ENCODE peak calls at places on chromosome 3, in four cellular contexts. C is GM12878, D is A549, U is HepG2. E is an unnamed sample.

GRCh38 chr3:66501483-66502266 is 853 bp upstream of the LRIG1 start:
- DNase-seq in C (no peak), D (no peak), U (no peak), E (no peak)

GRCh38 chr3:122962149-122962548 is 65.4 kb downstream of the SEMA5B start:
- DNase-seq in C (no peak), D (no peak), U (no peak), E (no peak)

GRCh38 chr3:9820944-9821343 is 10.9 kb downstream of the TTLL3 start:
- DNase-seq in C (no peak), D (peak), U (peak), E (peak)

GRCh38 chr3:16338124-16338523 is 73.1 kb downstream of the OXNAD1 start:
- DNase-seq in C (peak), D (no peak), U (no peak), E (peak)

GRCh38 chr3:69081583-69082262 is 1.6 kb upstream of the UBA3 start:
- DNase-seq in C (peak), D (peak), U (no peak), E (no peak)

GRCh38 chr3:9704343-9705322 is 1.0 kb downstream of the CPNE9 start:
- DNase-seq in C (no peak), D (peak), U (peak), E (no peak)

GRCh38 chr3:57951106-57951882 is 56.9 kb upstream of the FLNB start:
- DNase-seq in C (no peak), D (peak), U (peak), E (peak)

GRCh38 chr3:129727707-129728106 is 121.2 kb upstream of the PLXND1 start:
- DNase-seq in C (no peak), D (no peak), U (no peak), E (no peak)

GRCh38 chr3:186219211-186219638 is 110.3 kb upstream of the ETV5 start:
- DNase-seq in C (no peak), D (no peak), U (no peak), E (no peak)

GRCh38 chr3:157274644-157275137 is 114.7 kb upstream of the CCNL1 start:
- DNase-seq in C (no peak), D (no peak), U (no peak), E (no peak)

GRCh38 chr3:139518926-139519842 is 20.4 kb downstream of the RBP1 start:
- DNase-seq in C (no peak), D (no peak), U (no peak), E (no peak)

GRCh38 chr3:57221883-57222282 is 5.6 kb upstream of the APPL1 start:
- DNase-seq in C (no peak), D (peak), U (peak), E (peak)

GRCh38 chr3:32421991-32422859 is 30.6 kb downstream of the CMTM7 start:
- DNase-seq in C (no peak), D (peak), U (no peak), E (peak)

GRCh38 chr3:114212646-114213045 is 24.7 kb downstream of the ZNF80 start:
- DNase-seq in C (no peak), D (no peak), U (no peak), E (no peak)
- H3K4me3 ChIP-seq in C (no peak), D (no peak), U (no peak), E (no peak)

DNA sequence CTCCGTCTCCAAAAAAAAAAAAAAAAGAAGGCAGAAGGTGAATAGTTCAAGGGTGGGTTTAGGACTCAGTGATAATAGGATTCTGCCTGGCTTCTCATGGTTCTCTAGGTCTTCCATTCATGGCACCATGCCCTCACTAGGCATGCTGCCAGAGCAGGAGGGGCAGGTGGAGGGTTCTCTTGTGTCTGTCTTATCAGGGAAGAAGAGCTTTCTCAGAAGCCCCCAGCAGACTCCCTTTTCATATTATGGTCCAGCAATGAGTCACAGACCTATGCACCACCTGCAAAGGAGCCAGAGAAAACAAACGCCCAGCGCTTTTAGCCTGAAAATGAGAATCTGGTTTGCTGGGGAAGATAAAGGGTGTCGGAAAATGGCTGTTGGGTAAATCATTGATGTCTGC is 3.0 kb downstream of the CCR2 start:
- DNase-seq in C (no peak), D (no peak), U (no peak), E (no peak)
- TF ChIP-seq MYC in C (no peak), D (no peak), U (no peak), E (no peak)

GRCh38 chr3:13932578-13933295 is 52.9 kb upstream of the WNT7A start:
- DNase-seq in C (no peak), D (no peak), U (no peak), E (no peak)
- H3K4me3 ChIP-seq in C (no peak), D (no peak), U (no peak), E (no peak)

GRCh38 chr3:106573605-106574004 is 704.8 kb upstream of the CBLB start:
- DNase-seq in C (no peak), D (no peak), U (no peak), E (no peak)
- TF ChIP-seq MYC in C (no peak), D (no peak), U (no peak), E (no peak)

DNA sequence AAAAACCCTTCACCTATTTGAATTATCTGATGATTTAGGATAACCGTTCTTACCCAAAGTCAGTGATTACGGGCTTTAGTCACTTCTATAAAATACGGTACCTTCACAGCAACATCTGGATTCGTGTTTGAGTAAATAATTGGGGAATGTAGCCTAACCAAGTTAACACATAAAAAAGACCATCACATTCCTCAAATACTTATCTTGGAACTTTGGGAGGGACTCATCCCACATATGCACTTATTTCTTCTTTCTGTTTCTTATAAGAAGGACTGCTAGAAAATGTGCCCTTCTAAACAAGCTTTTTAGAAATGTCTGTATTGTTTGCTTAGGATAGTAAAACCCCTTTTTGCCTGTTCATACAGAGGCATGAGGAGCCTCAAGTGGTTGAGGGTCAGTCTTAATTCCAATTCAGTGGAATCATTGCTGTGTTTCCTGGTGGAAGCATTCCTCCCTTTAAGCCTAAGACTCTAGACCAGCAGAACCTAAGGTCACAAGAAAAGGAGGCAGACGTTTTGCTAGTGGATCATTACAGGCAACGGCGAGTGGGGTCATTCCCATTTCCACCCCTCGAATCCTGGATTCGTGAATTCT is 67.5 kb downstream of the TMEM44 start:
- DNase-seq in C (no peak), D (no peak), U (no peak), E (no peak)
- H3K4me3 ChIP-seq in C (no peak), D (no peak), U (no peak), E (no peak)

DNA sequence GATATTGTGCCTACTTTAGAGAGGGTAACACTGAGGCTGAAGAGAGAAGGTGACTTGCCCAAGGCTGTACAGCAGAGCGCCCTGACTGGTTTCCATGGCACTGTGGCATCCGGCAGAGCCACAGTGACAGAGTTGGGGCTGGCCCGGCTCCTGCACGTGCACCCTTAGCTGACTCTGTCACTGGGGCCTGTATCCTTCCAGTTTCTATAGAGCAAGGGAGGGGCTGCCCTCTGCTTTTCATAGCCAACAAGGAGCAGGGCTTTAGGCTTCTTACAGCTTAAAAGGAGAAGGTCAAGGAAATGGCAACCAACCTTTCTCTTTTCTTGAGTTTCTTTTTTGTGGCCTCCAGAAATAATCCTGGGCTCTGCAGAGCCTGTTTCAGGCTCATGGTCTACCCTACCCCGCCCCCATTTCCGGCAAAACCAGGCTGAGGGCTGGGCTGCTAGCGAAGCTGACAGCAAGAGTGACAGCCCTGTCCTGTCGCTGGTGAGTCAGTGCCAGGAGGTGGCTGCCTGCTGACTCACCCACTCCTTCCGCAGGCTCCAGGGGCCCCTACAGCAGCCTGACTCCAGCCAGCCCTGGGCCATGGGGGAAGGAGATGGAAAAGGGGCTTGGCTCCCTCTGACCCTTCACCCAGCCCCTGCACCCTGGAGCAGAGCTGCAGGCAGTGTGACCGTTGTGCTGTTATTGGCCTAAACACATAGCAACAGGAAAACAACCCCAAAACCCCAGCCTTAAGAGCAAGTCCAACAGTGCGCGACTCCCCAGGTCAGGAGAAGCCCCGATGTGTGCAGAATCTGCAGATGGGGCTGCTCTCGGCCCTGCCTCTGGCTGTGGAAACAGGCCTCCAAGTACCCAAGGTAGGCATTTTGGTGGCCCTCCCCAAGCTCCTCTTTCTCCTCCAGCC is 29.8 kb downstream of the SLC6A6 start:
- DNase-seq in C (peak), D (peak), U (peak), E (peak)
- TF ChIP-seq MYC in C (peak), D (no peak), U (no peak), E (no peak)

DNA sequence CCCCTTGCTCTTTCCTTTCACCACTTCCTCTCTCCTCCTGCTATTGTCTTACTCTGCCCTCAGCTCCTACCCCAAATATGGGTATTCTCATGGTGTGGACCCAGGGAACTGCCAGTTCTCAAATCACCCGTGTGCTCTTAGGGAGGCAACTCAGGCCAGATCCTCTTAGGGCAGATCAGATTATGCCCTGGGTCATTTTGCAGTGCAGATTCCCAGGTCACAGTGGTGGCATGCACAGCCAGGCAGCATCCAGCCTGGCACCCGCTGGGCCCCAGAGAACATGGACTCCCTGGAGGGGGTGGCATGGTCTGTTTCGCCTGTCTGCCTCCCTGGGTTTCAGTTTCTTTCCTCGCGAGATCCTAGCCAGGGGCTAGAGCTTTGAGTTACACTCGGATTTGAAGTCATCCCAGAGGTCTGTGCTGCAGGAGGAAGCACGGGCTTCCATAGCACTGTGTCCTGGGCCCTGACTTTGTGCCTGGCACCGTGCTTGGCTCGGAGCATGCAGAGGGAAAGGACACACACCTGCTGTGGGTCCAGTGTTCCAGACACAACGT is 96.1 kb downstream of the TOP2B start:
- DNase-seq in C (no peak), D (no peak), U (no peak), E (no peak)
- H3K4me3 ChIP-seq in C (no peak), D (no peak), U (no peak), E (no peak)